ENCODE peak calls at places on chromosome 7, in ten cellular contexts. N is stomach, O is sigmoid colon, L is esophagus squamous epithelium, X is breast epithelium, W is ovary, C is heart left ventricle, F is HCT116, B is uterus, M is GM12878. H is an unnamed sample.

GRCh38 chr7:153320005-153320404 is 560.5 kb downstream of the ACTR3B start:
- DNase-seq in C (no peak), B (no peak), X (no peak), M (no peak), W (no peak), F (no peak), N (no peak), L (no peak), O (no peak), H (no peak)

GRCh38 chr7:36777062-36777461 is 52.8 kb upstream of the AOAH start:
- DNase-seq in N (no peak), O (no peak), B (no peak), C (no peak), W (no peak), L (no peak), M (no peak), X (no peak), F (no peak), H (no peak)

GRCh38 chr7:111026806-111027205 is 64.1 kb upstream of the LRRN3 start:
- DNase-seq in M (no peak), X (no peak), C (no peak), O (no peak), L (no peak), W (no peak), B (no peak), F (no peak), N (no peak), H (no peak)

GRCh38 chr7:65441010-65441409 is 67.4 kb downstream of the ZNF92 start:
- DNase-seq in L (no peak), N (no peak), X (no peak), M (no peak), O (no peak), F (no peak), C (no peak), W (no peak), B (no peak), H (no peak)

GRCh38 chr7:34672430-34672829 is 14.4 kb downstream of the NPSR1 start:
- DNase-seq in C (no peak), L (no peak), O (no peak), N (no peak), X (no peak), B (no peak), M (no peak), F (no peak), W (no peak), H (no peak)

GRCh38 chr7:116862234-116863167 is at the start of gene CAPZA2:
- DNase-seq in C (peak; percentile 95), L (peak; percentile 55), F (peak; percentile 75), O (peak; percentile 96), B (peak; percentile 93), M (peak; percentile 53), W (peak; percentile 93), N (peak; percentile 96), X (peak; percentile 85), H (peak; percentile 91)

GRCh38 chr7:40551685-40552576 is 417.1 kb downstream of the SUGCT start:
- DNase-seq in L (no peak), M (peak; percentile 11), O (no peak), W (no peak), X (no peak), N (no peak), B (no peak), C (no peak), F (no peak), H (no peak)

GRCh38 chr7:36677769-36678435 is 46.4 kb downstream of the AOAH start:
- DNase-seq in O (no peak), L (no peak), X (no peak), C (no peak), N (no peak), B (no peak), M (no peak), F (no peak), W (no peak), H (no peak)

GRCh38 chr7:81407094-81407493 is 362.8 kb downstream of the HGF start:
- DNase-seq in O (no peak), M (no peak), F (no peak), W (no peak), L (no peak), X (no peak), C (no peak), N (no peak), B (no peak), H (no peak)

GRCh38 chr7:133748443-133749407 is 378.4 kb upstream of the LRGUK start:
- DNase-seq in W (no peak), X (no peak), M (no peak), O (no peak), F (no peak), N (no peak), B (no peak), L (no peak), C (no peak), H (no peak)

GRCh38 chr7:30660331-30661255 is 21.7 kb downstream of the CRHR2 start:
- DNase-seq in W (no peak), X (no peak), F (no peak), M (no peak), B (no peak), C (no peak), L (no peak), N (no peak), O (peak; percentile 54), H (no peak)

GRCh38 chr7:44375926-44376342 is 50.5 kb upstream of the CAMK2B start:
- DNase-seq in F (no peak), N (no peak), L (no peak), W (no peak), O (no peak), X (no peak), M (no peak), C (no peak), B (no peak), H (no peak)

GRCh38 chr7:77651544-77652162 is 44.6 kb upstream of the RSBN1L start:
- DNase-seq in B (no peak), N (no peak), F (peak; percentile 13), C (no peak), X (no peak), W (no peak), O (no peak), M (no peak), L (no peak), H (no peak)

GRCh38 chr7:19470031-19470430 is 238.8 kb downstream of the POLR1F start:
- DNase-seq in O (no peak), L (no peak), M (no peak), X (no peak), F (no peak), N (no peak), C (no peak), W (no peak), B (no peak), H (no peak)

DNA sequence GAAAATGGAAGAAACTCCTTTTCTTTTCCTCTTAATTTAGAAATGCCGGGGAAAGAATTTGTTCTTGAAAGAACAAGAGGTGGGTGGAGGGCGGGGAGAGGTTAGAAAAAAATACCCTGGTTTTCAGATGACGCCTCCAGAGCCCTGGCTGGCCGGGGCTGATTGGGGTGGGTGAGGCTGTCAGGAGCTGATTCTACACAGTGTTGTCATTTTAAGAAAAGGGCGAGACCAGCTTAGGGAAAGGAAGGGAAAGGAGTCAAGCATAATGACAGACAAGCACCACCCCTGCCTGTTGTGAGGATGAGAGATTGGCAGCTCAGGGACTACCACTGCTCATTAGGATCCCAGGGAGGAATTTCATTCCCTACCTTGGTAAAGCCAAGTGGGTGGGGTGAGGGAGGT is 9.9 kb upstream of the FAM180A start:
- DNase-seq in W (no peak), X (peak; percentile 83), L (no peak), C (peak; percentile 52), F (no peak), N (no peak), B (no peak), O (no peak), M (no peak), H (peak; percentile 62)
- TF ChIP-seq POLR2A in W (no peak), X (no peak), L (no peak), C (peak; percentile 25), F (no peak), N (no peak), B (no peak), O (no peak), M (no peak), H (peak; percentile 26)

GRCh38 chr7:1234049-1234691 is 1.5 kb downstream of the UNCX start:
- DNase-seq in X (no peak), N (no peak), M (no peak), C (no peak), W (no peak), F (no peak), B (no peak), O (no peak), L (no peak), H (no peak)

GRCh38 chr7:1236132-1236655 is 3.5 kb downstream of the UNCX start:
- DNase-seq in C (no peak), X (no peak), M (no peak), F (no peak), W (no peak), N (no peak), O (no peak), B (no peak), L (no peak), H (no peak)

GRCh38 chr7:1233328-1234048 is 816 bp downstream of the UNCX start:
- DNase-seq in B (no peak), C (no peak), M (no peak), L (no peak), N (no peak), O (no peak), F (no peak), W (no peak), X (no peak), H (no peak)

GRCh38 chr7:1235501-1236131 is 2.9 kb downstream of the UNCX start:
- DNase-seq in B (no peak), C (no peak), X (no peak), L (no peak), M (no peak), F (no peak), O (no peak), W (no peak), N (no peak), H (no peak)

GRCh38 chr7:1234794-1235500 is 2.3 kb downstream of the UNCX start:
- DNase-seq in O (no peak), C (no peak), W (no peak), X (no peak), F (no peak), M (no peak), B (no peak), N (no peak), L (no peak), H (no peak)
- H3K27me3 ChIP-seq in O (peaks cover 77% of the 10 kb centered on the region), C (peaks cover 77% of the 10 kb centered on the region), W (peaks cover 13% of the 10 kb centered on the region), X (peaks cover 25% of the 10 kb centered on the region), F (no peaks in the 10 kb centered on the region), M (peaks cover 15% of the 10 kb centered on the region), B (peaks cover 7% of the 10 kb centered on the region), N (peaks cover 96% of the 10 kb centered on the region), L (peaks cover 71% of the 10 kb centered on the region), H (peaks cover 62% of the 10 kb centered on the region)

GRCh38 chr7:94510582-94511456 is 1.2 kb downstream of the CASD1 start:
- DNase-seq in N (peak; percentile 32), B (peak; percentile 38), L (no peak), W (peak; percentile 53), X (peak; percentile 33), C (no peak), O (no peak), M (no peak), F (no peak), H (peak; percentile 47)
- TF ChIP-seq POLR2A in N (no peak), B (no peak), L (no peak), W (no peak), X (no peak), C (no peak), O (no peak), M (no peak), F (no peak), H (no peak)

DNA sequence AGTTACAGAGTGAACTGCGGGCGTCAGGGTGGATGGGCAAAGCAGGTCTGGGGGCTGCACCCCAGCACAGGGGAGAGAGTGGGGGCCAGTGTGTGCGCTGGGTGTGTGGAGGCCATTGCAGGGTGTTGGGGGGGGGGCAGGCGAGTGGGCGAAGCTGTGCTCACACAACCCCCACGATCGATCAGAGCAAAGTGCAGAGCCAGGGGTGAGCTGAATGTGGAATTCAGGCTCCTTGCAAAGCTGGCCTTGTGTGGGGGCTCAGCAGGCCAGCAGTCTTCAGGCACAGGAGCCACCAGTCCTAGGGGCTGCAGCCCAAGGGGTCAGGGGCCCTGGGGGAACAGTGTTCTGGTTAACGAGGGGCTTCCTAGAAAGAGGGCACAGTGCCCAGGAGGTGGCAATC is 862 bp upstream of the SHH start:
- DNase-seq in M (no peak), F (no peak), B (no peak), C (no peak), O (no peak), X (no peak), N (no peak), W (no peak), L (no peak), H (no peak)
- H3K27me3 ChIP-seq in M (peaks cover 8% of the 10 kb centered on the region), F (peaks cover 5% of the 10 kb centered on the region), B (peaks cover 6% of the 10 kb centered on the region), C (peaks cover 70% of the 10 kb centered on the region), O (peaks cover 38% of the 10 kb centered on the region), X (no peaks in the 10 kb centered on the region), N (peaks cover 71% of the 10 kb centered on the region), W (no peaks in the 10 kb centered on the region), L (peaks cover 58% of the 10 kb centered on the region), H (peaks cover 19% of the 10 kb centered on the region)

H was measured in thyroid gland.